ENCODE peak calls at places on chromosomes 11 and 22, in four cellular contexts. O is AG04450; H is GM12864; Q is CD4-positive, alpha-beta memory T cell. E is an unnamed sample.
A peak's percentile ranks its signal among the peaks of the same experiment; 100 is the strongest.

GRCh38 chr11:63813563-63814382 is 517 bp downstream of the SPINDOC start:
- DNase-seq in Q (peak; percentile 57), H (peak; percentile 29), O (no peak), E (peak; percentile 72)

GRCh38 chr22:20088263-20088648 is 8.2 kb downstream of the DGCR8 start:
- DNase-seq in Q (no peak), H (no peak), O (no peak), E (no peak)

GRCh38 chr11:132060546-132060945 is 690.1 kb downstream of the NTM start:
- DNase-seq in H (no peak), Q (no peak), O (no peak), E (no peak)

GRCh38 chr11:28619870-28620540 is 511.8 kb downstream of the METTL15 start:
- DNase-seq in O (no peak), H (no peak), Q (no peak), E (peak; percentile 36)

GRCh38 chr11:3995949-3996554 is 98.5 kb upstream of the RRM1 start:
- DNase-seq in Q (no peak), O (no peak), H (no peak), E (peak; percentile 88)

GRCh38 chr22:23697031-23697970 is 6.5 kb downstream of the RGL4 start:
- DNase-seq in H (no peak), O (no peak), Q (no peak), E (no peak)

GRCh38 chr22:16914006-16914405 is 88.8 kb upstream of the XKR3 start:
- DNase-seq in H (no peak), O (no peak), Q (no peak), E (no peak)

GRCh38 chr11:14981507-14981906 is 9.4 kb upstream of the CALCA start:
- DNase-seq in O (no peak), H (no peak), Q (no peak), E (no peak)

GRCh38 chr11:36214484-36214883 is 74.7 kb downstream of the COMMD9 start:
- DNase-seq in O (no peak), Q (no peak), H (no peak), E (no peak)

GRCh38 chr11:70470127-70470526 is 71.8 kb downstream of the CTTN start:
- DNase-seq in Q (no peak), H (peak; percentile 37), O (no peak), E (no peak)

GRCh38 chr11:134537941-134538340 is 125.9 kb upstream of the B3GAT1 start:
- DNase-seq in O (no peak), Q (no peak), H (no peak), E (no peak)

GRCh38 chr11:77067776-77068460 is 1.1 kb downstream of the CAPN5 start:
- DNase-seq in H (no peak), O (no peak), Q (no peak), E (no peak)

GRCh38 chr11:94151311-94151710 is 22.7 kb downstream of the PANX1 start:
- DNase-seq in Q (no peak), H (no peak), O (no peak), E (no peak)

GRCh38 chr11:124069429-124070401 is 28.6 kb upstream of the OR10G7 start:
- DNase-seq in Q (peak; percentile 18), H (peak; percentile 43), O (no peak), E (peak; percentile 87)

GRCh38 chr11:115132829-115133228 is 371.4 kb downstream of the CADM1 start:
- DNase-seq in H (no peak), O (no peak), Q (no peak), E (peak; percentile 4)

GRCh38 chr11:60785136-60785535 is at the start of gene MS4A10:
- DNase-seq in O (no peak), Q (no peak), H (no peak), E (no peak)

GRCh38 chr11:100647861-100648260 is 39.2 kb upstream of the ARHGAP42 start:
- DNase-seq in H (no peak), Q (no peak), O (no peak), E (peak; percentile 27)

GRCh38 chr11:85827768-85828639 is 17.1 kb upstream of the SYTL2 start:
- DNase-seq in Q (peak; percentile 83), O (peak; percentile 61), H (no peak), E (peak; percentile 32)

GRCh38 chr22:39995346-39996252 is 845 bp downstream of the FAM83F start:
- DNase-seq in Q (no peak), H (no peak), O (no peak), E (no peak)

GRCh38 chr11:122468965-122469364 is 186.6 kb upstream of the UBASH3B start:
- DNase-seq in H (no peak), O (no peak), Q (no peak), E (no peak)

GRCh38 chr11:69534166-69534530 is 52.7 kb downstream of the LINC01488 start:
- DNase-seq in H (no peak), O (no peak), Q (no peak), E (no peak)

GRCh38 chr11:15901790-15902189 is 454.6 kb downstream of the SOX6 start:
- DNase-seq in O (no peak), H (no peak), Q (no peak), E (no peak)

GRCh38 chr11:70730411-70730810 is 332.1 kb downstream of the CTTN start:
- DNase-seq in O (no peak), H (no peak), Q (no peak), E (no peak)

GRCh38 chr22:40396882-40397281 is 26.5 kb downstream of the SGSM3 start:
- DNase-seq in H (no peak), Q (no peak), O (peak; percentile 59), E (peak; percentile 96)

GRCh38 chr11:102799656-102800339 is 1.8 kb upstream of the MMP1 start:
- DNase-seq in H (no peak), O (no peak), Q (no peak), E (peak; percentile 71)

GRCh38 chr22:47225931-47226633 is 463.6 kb downstream of the TBC1D22A start:
- DNase-seq in H (no peak), Q (no peak), O (no peak), E (no peak)

GRCh38 chr11:126637800-126638175 is 282.3 kb downstream of the ST3GAL4 start:
- DNase-seq in O (peak; percentile 81), Q (no peak), H (no peak), E (peak; percentile 64)

GRCh38 chr11:134260503-134260902 is 7.1 kb downstream of the ACAD8 start:
- DNase-seq in H (no peak), Q (no peak), O (no peak), E (no peak)

GRCh38 chr22:27370281-27370680 is 431.3 kb downstream of the MN1 start:
- DNase-seq in O (no peak), H (no peak), Q (no peak), E (no peak)

GRCh38 chr11:103586756-103587155 is 449.7 kb upstream of the DDI1 start:
- DNase-seq in O (peak; percentile 13), Q (no peak), H (no peak), E (no peak)

GRCh38 chr11:90242894-90243416 is 20.1 kb upstream of the CHORDC1 start:
- DNase-seq in H (no peak), Q (no peak), O (no peak), E (no peak)

DNA sequence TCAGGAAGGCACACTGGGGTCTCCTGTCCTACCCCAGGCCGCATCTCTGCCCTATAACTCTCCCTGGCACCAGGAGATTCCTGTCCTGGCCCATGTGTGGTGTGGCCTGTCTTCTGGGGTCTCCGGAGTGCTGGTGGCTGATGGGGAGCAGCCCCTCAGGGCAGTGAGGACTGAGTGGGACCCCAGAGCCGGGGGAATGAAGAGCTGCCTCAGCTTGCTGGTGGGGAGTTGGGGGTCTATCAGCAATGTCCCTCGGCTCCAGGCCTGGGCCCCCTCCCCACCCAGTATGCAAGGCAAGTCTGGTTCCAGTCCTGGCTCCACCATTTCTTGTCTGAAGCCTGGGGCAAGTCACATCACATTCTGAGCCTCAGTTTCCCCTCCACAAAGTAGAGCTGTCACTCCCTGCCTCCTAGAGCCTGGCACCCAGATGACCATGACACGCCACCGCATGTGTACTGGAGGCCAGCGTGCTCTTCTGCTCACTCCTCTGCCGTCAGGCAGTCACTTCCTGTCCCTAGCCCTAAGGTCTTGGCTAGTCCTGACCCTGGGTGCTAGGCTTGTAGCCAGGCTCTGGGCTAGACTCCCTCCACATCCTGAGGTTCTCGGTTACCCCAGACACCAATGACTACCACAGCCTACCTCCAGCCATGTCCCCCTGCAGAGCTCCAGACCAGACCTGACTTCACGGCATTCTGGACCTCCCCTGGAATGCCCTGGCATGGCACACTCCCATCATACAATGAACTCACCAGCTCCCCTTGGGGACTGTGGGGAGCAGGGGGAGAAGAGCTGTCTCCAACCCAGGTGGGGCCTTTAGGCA is 12.8 kb downstream of the ARAP1 start:
- DNase-seq in H (no peak), Q (no peak), O (no peak), E (no peak)
- H3K4me3 ChIP-seq in H (peak overlapping the region; percentile 31), Q (no peak overlapping the region), O (no peak overlapping the region), E (no peak overlapping the region)

DNA sequence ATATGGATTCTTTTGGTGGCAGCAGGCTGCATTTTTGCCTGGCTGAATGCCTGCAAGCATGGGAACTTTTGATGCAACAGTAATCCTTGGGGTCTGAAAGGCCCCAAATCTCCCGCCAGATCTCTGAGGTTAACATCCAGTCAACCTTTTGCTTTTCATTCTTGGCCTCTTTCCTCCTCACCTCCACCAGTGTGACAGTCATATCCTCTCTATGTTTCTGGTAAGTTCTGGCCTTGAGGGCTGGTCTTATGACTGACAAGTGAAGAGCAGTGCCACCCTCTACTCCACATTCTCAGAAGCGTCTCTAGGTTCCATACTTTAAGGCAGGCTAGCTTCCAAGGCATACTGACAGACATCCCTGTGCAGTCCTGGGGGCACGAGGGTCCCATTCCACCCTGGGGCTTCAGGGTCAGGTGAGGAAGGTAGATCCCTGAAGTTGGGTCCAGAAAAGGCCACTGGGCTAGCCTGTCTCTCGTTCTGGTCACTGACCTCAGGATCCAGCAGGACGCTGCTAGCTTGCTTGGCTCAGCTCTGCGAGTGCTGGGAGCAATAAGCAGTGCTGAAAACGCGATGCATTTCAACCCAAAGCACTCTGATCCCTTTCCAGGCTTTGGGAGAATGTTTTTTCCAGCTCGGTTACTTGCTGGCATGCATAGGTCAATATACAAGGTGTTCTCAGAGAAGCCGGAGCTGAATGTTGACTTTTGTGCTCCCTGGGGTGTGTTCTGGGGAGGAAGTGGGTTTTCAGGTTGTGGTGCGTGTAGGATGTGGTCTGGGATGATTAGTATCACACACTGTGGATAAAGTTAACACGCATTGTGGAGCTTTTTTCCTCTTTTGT is 75.2 kb downstream of the PTPRJ start:
- DNase-seq in Q (peak; percentile 81), O (no peak), H (no peak), E (no peak)
- H3K4me3 ChIP-seq in Q (peak overlapping the region; percentile 33), O (no peak overlapping the region), H (no peak overlapping the region), E (no peak overlapping the region)

GRCh38 chr22:35230839-35231584 is 26.3 kb upstream of the HMGXB4 start:
- DNase-seq in H (peak; percentile 30), O (no peak), Q (no peak), E (peak; percentile 55)
- H3K4me3 ChIP-seq in H (peak overlapping the region; percentile 64), O (no peak overlapping the region), Q (no peak overlapping the region), E (peak overlapping the region; percentile 34)

GRCh38 chr22:46088541-46089311 is 61.6 kb upstream of the PPARA start:
- DNase-seq in Q (no peak), H (no peak), O (no peak), E (no peak)
- H3K4me3 ChIP-seq in Q (no peak overlapping the region), H (no peak overlapping the region), O (no peak overlapping the region), E (no peak overlapping the region)

GRCh38 chr11:111438846-111439520 is 59.9 kb upstream of the POU2AF1 start:
- DNase-seq in Q (no peak), H (no peak), O (no peak), E (peak; percentile 34)
- H3K4me3 ChIP-seq in Q (no peak overlapping the region), H (no peak overlapping the region), O (no peak overlapping the region), E (no peak overlapping the region)